ENCODE peak calls at places on chromosomes 13 and 19, in six cellular contexts. Z is endodermal cell, O is GF-D8, F is NCI-H345, L is retinal pigment epithelial cell, H is HS-5. W is an unnamed sample.
A peak's percentile ranks its signal among the peaks of the same experiment; 100 is the strongest.

GRCh38 chr19:49896863-49897621 is at the start of gene IL4I1:
- DNase-seq in Z (no peak), O (peak; percentile 46), F (no peak), L (no peak), H (no peak), W (no peak)

GRCh38 chr19:34269489-34269888 is 15.1 kb downstream of the GARRE1 start:
- DNase-seq in Z (no peak), O (no peak), F (no peak), L (no peak), H (no peak), W (no peak)

GRCh38 chr13:113839536-113840204 is 24.2 kb downstream of the GAS6 start:
- DNase-seq in Z (no peak), O (no peak), F (no peak), L (no peak), H (no peak), W (no peak)

GRCh38 chr19:36111200-36111539 is 227 bp downstream of the OVOL3 start:
- DNase-seq in Z (no peak), O (no peak), F (no peak), L (no peak), H (no peak), W (no peak)

GRCh38 chr13:84279166-84279565 is 396.9 kb upstream of the SLITRK1 start:
- DNase-seq in Z (no peak), O (no peak), F (no peak), L (no peak), H (no peak), W (no peak)

GRCh38 chr13:44523176-44524017 is 52.7 kb downstream of the TSC22D1 start:
- DNase-seq in Z (no peak), O (no peak), F (no peak), L (peak; percentile 79), H (peak; percentile 2), W (peak; percentile 27)

GRCh38 chr19:41356984-41357739 is 3.4 kb upstream of the TGFB1 start:
- DNase-seq in Z (no peak), O (no peak), F (no peak), L (no peak), H (no peak), W (no peak)

GRCh38 chr13:98509271-98510155 is 67.4 kb downstream of the STK24 start:
- DNase-seq in Z (no peak), O (peak; percentile 90), F (no peak), L (peak; percentile 47), H (peak; percentile 49), W (peak; percentile 59)

GRCh38 chr19:51971624-51972023 is 15.0 kb downstream of the ZNF350 start:
- DNase-seq in Z (no peak), O (no peak), F (no peak), L (no peak), H (no peak), W (peak; percentile 66)

GRCh38 chr19:54609356-54609791 is 15.9 kb downstream of the LILRA1 start:
- DNase-seq in Z (no peak), O (no peak), F (no peak), L (no peak), H (no peak), W (no peak)

GRCh38 chr19:34639491-34640085 is 37.4 kb downstream of the SCGB2B2 start:
- DNase-seq in Z (peak; percentile 80), O (no peak), F (peak; percentile 88), L (no peak), H (peak; percentile 20), W (peak; percentile 77)

GRCh38 chr13:49584771-49585182 is 581 bp downstream of the RCBTB1 start:
- DNase-seq in Z (no peak), O (no peak), F (peak; percentile 1), L (no peak), H (no peak), W (peak; percentile 47)

GRCh38 chr19:46372901-46373572 is 26.1 kb downstream of the PPP5C start:
- DNase-seq in Z (peak; percentile 85), O (no peak), F (peak; percentile 84), L (no peak), H (no peak), W (peak; percentile 81)

GRCh38 chr19:33502521-33502920 is 19.1 kb downstream of the PEPD start:
- DNase-seq in Z (no peak), O (no peak), F (no peak), L (no peak), H (no peak), W (no peak)

GRCh38 chr19:23305555-23305954 is 55.4 kb upstream of the ZNF724 start:
- DNase-seq in Z (no peak), O (no peak), F (no peak), L (no peak), H (no peak), W (no peak)

GRCh38 chr13:39602277-39602613 is 748 bp downstream of the LHFPL6 start:
- DNase-seq in Z (no peak), O (no peak), F (no peak), L (no peak), H (no peak), W (no peak)

GRCh38 chr13:93847162-93847561 is 620.6 kb downstream of the GPC6 start:
- DNase-seq in Z (no peak), O (no peak), F (no peak), L (peak; percentile 69), H (no peak), W (no peak)

GRCh38 chr13:49304763-49305695 is 57.3 kb downstream of the CDADC1 start:
- DNase-seq in Z (no peak), O (no peak), F (no peak), L (no peak), H (no peak), W (no peak)

GRCh38 chr13:59671853-59672252 is 491.9 kb downstream of the DIAPH3 start:
- DNase-seq in Z (no peak), O (no peak), F (no peak), L (no peak), H (no peak), W (no peak)

GRCh38 chr19:42254083-42254849 is 662 bp downstream of the ERF start:
- DNase-seq in Z (peak; percentile 86), O (peak; percentile 37), F (no peak), L (no peak), H (no peak), W (peak; percentile 86)

GRCh38 chr19:11375143-11375948 is 880 bp downstream of the SWSAP1 start:
- DNase-seq in Z (peak; percentile 83), O (peak; percentile 57), F (no peak), L (no peak), H (no peak), W (peak; percentile 72)

GRCh38 chr13:41352935-41353801 is 42.1 kb downstream of the NAA16 start:
- DNase-seq in Z (peak; percentile 73), O (peak; percentile 16), F (peak; percentile 18), L (peak; percentile 13), H (peak; percentile 0), W (peak; percentile 79)

GRCh38 chr13:27349458-27349857 is 75.0 kb upstream of the GTF3A start:
- DNase-seq in Z (no peak), O (no peak), F (no peak), L (no peak), H (no peak), W (no peak)

GRCh38 chr13:43663474-43664090 is 123.2 kb downstream of the ENOX1 start:
- DNase-seq in Z (no peak), O (no peak), F (no peak), L (no peak), H (peak; percentile 11), W (no peak)

GRCh38 chr19:35109395-35110112 is 6.1 kb upstream of the FXYD3 start:
- DNase-seq in Z (no peak), O (no peak), F (no peak), L (no peak), H (no peak), W (no peak)

GRCh38 chr19:48624791-48625723 is 5.8 kb downstream of the SPHK2 start:
- DNase-seq in Z (peak; percentile 80), O (no peak), F (no peak), L (no peak), H (no peak), W (no peak)

GRCh38 chr13:108597943-108598342 is 31.5 kb upstream of the MYO16 start:
- DNase-seq in Z (no peak), O (no peak), F (no peak), L (no peak), H (no peak), W (no peak)

GRCh38 chr13:106182404-106182803 is 353.1 kb downstream of the EFNB2 start:
- DNase-seq in Z (no peak), O (peak; percentile 38), F (no peak), L (no peak), H (peak; percentile 58), W (peak; percentile 45)

GRCh38 chr13:77353980-77354379 is 27.1 kb upstream of the MYCBP2 start:
- DNase-seq in Z (no peak), O (peak; percentile 55), F (no peak), L (no peak), H (no peak), W (no peak)

GRCh38 chr19:13051581-13052165 is 51.0 kb downstream of the LYL1 start:
- DNase-seq in Z (peak; percentile 93), O (no peak), F (peak; percentile 18), L (no peak), H (no peak), W (peak; percentile 79)

GRCh38 chr13:108700421-108701170 is 71.2 kb downstream of the MYO16 start:
- DNase-seq in Z (no peak), O (no peak), F (no peak), L (peak; percentile 40), H (no peak), W (no peak)

GRCh38 chr19:18763674-18764590 is 27.2 kb downstream of the COMP start:
- DNase-seq in Z (no peak), O (no peak), F (no peak), L (peak; percentile 26), H (peak; percentile 54), W (no peak)

GRCh38 chr13:47213057-47213456 is 316.2 kb upstream of the HTR2A start:
- DNase-seq in Z (no peak), O (no peak), F (no peak), L (no peak), H (no peak), W (no peak)

GRCh38 chr19:18469245-18470107 is 31.5 kb upstream of the ISYNA1 start:
- DNase-seq in Z (peak; percentile 93), O (no peak), F (no peak), L (no peak), H (no peak), W (peak; percentile 82)

GRCh38 chr19:4896372-4896771 is 6.3 kb downstream of the ARRDC5 start:
- DNase-seq in Z (no peak), O (no peak), F (no peak), L (no peak), H (peak; percentile 37), W (no peak)

GRCh38 chr13:41467546-41467945 is 10.2 kb downstream of the RGCC start:
- DNase-seq in Z (no peak), O (no peak), F (no peak), L (no peak), H (no peak), W (no peak)

GRCh38 chr19:50432221-50432626 is 468 bp upstream of the MYBPC2 start:
- DNase-seq in Z (peak; percentile 79), O (no peak), F (no peak), L (no peak), H (no peak), W (peak; percentile 46)

GRCh38 chr13:50094615-50095293 is 79.5 kb downstream of the KCNRG start:
- DNase-seq in Z (no peak), O (no peak), F (no peak), L (no peak), H (no peak), W (no peak)

GRCh38 chr19:32351807-32352630 is 6.6 kb downstream of the ZNF507 start:
- DNase-seq in Z (no peak), O (peak; percentile 66), F (no peak), L (no peak), H (peak; percentile 38), W (no peak)

GRCh38 chr13:21176982-21177284 is 475 bp downstream of the MRPL57 start:
- DNase-seq in Z (no peak), O (no peak), F (no peak), L (no peak), H (no peak), W (no peak)

W was measured in mesendoderm.